ENCODE peak calls at places on chromosomes 7 and 10, in four cellular contexts. N is A549, G is IMR-90, Z is HepG2. P is an unnamed sample.

GRCh38 chr10:72338180-72338579 is 16.5 kb downstream of the DNAJB12 start:
- DNase-seq in N (no peak), G (no peak), Z (no peak), P (no peak)

GRCh38 chr7:47475880-47476227 is 106.1 kb downstream of the TNS3 start:
- DNase-seq in N (no peak), G (no peak), Z (no peak), P (no peak)

GRCh38 chr7:47633134-47633533 is 51.2 kb upstream of the TNS3 start:
- DNase-seq in N (no peak), G (no peak), Z (no peak), P (no peak)

GRCh38 chr10:11608159-11608966 is 3.1 kb downstream of the USP6NL start:
- DNase-seq in N (no peak), G (no peak), Z (no peak), P (peak; percentile 66)

GRCh38 chr7:33770581-33770980 is 134.8 kb upstream of the BMPER start:
- DNase-seq in N (no peak), G (no peak), Z (no peak), P (no peak)

GRCh38 chr7:151808296-151809155 is 68.4 kb downstream of the PRKAG2 start:
- DNase-seq in N (peak; percentile 76), G (no peak), Z (peak; percentile 66), P (no peak)

GRCh38 chr7:137978464-137979237 is 23.2 kb downstream of the CREB3L2 start:
- DNase-seq in N (peak; percentile 81), G (peak; percentile 100), Z (no peak), P (peak; percentile 85)

GRCh38 chr7:4069268-4070095 is 612.6 kb upstream of the FOXK1 start:
- DNase-seq in N (no peak), G (no peak), Z (no peak), P (no peak)

GRCh38 chr7:46932656-46933424 is 649.1 kb downstream of the TNS3 start:
- DNase-seq in N (peak; percentile 11), G (peak; percentile 96), Z (no peak), P (no peak)

GRCh38 chr10:126135939-126136595 is 239.7 kb downstream of the FANK1 start:
- DNase-seq in N (no peak), G (no peak), Z (no peak), P (no peak)

GRCh38 chr7:20839987-20840386 is 53.3 kb upstream of the SP8 start:
- DNase-seq in N (no peak), G (no peak), Z (no peak), P (no peak)

GRCh38 chr10:15558136-15558535 is 161.6 kb downstream of the ITGA8 start:
- DNase-seq in N (no peak), G (peak; percentile 69), Z (no peak), P (no peak)

GRCh38 chr7:32890010-32890552 is 1.5 kb downstream of the KBTBD2 start:
- DNase-seq in N (peak; percentile 33), G (peak; percentile 52), Z (peak; percentile 52), P (no peak)

GRCh38 chr7:147811923-147812322 is 778.6 kb upstream of the C7orf33 start:
- DNase-seq in N (no peak), G (no peak), Z (no peak), P (no peak)

GRCh38 chr10:8416192-8416701 is 361.8 kb downstream of the GATA3 start:
- DNase-seq in N (peak; percentile 70), G (no peak), Z (no peak), P (no peak)

GRCh38 chr7:66033471-66034385 is 41.9 kb upstream of the ASL start:
- DNase-seq in N (no peak), G (peak; percentile 22), Z (no peak), P (no peak)

GRCh38 chr7:66036382-66036781 is 39.2 kb upstream of the ASL start:
- DNase-seq in N (no peak), G (no peak), Z (no peak), P (no peak)

GRCh38 chr7:66043681-66044497 is 31.7 kb upstream of the ASL start:
- DNase-seq in N (no peak), G (no peak), Z (no peak), P (peak; percentile 15)

GRCh38 chr7:66036788-66037187 is 38.8 kb upstream of the ASL start:
- DNase-seq in N (no peak), G (no peak), Z (no peak), P (no peak)

DNA sequence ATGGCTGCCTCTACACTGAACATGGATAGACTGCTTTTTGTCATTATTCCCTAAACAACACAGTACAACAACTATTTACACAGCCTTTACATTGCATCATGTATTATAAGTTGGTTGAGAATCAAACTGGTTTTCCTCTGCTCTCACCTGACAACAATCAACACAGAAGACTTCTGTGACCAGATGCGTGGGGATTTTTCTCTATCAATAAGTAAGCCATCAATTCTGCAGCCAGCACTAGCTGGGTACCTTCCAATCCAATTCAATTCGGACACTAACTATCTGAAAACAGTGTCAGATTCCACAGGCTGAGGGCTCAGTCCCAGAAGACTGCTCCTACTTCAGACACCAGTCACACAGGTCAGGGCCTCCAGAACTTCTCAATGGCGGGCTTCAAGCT is 36.5 kb upstream of the ASL start:
- DNase-seq in N (no peak), G (no peak), Z (no peak), P (no peak)
- TF ChIP-seq MAZ in N (no peak), G (no peak), Z (no peak), P (no peak)

GRCh38 chr10:113058175-113058961 is 108.3 kb downstream of the TCF7L2 start:
- DNase-seq in N (peak; percentile 64), G (peak; percentile 78), Z (peak; percentile 67), P (no peak)

GRCh38 chr10:113062977-113063967 is 113.2 kb downstream of the TCF7L2 start:
- DNase-seq in N (no peak), G (peak; percentile 62), Z (no peak), P (peak; percentile 65)

GRCh38 chr10:113061054-113061430 is 111.0 kb downstream of the TCF7L2 start:
- DNase-seq in N (no peak), G (no peak), Z (no peak), P (no peak)

GRCh38 chr10:113059001-113059780 is 109.1 kb downstream of the TCF7L2 start:
- DNase-seq in N (no peak), G (peak; percentile 71), Z (peak; percentile 76), P (no peak)

DNA sequence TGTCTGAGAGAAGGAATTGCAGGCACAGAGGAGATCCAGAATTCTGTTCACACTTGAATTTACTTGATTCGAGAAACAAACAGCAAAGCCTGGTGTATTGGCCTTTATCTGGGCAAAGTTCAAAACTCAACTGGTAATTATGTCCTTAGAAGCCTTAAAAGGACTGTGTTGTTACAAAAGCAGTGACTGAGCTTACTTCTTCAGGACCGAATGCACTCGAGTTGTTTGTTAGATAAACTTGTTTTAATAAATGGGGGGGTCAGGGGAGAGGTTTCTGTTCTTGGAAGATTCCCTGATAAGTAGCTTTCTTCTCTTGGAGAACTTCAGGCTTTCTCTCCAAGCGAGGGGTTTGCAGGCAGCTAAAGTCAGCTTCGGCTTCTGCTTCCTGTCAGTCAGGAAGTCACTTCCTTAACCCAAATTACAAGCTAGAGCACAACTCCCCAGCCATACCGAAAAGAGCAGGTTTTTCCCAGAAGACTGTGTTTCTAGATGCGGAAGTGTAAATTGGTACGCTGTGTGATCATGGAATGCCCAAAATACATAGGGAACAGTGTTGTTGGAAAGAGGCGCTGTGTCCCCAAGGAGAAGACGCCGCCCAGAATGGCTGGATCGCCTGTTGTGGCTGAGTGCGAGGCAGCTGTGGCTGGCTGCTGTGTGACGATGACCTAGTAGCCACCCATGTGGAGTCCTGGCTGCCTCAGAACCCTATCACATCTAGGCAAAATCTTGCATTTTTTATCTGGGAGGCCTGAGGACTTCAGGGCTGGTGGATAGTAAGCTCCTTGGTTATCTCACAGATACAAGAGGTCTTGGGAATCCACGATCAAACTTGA is 110.4 kb downstream of the TCF7L2 start:
- DNase-seq in N (no peak), G (no peak), Z (peak; percentile 71), P (peak; percentile 67)
- TF ChIP-seq MAZ in N (no peak), G (no peak), Z (no peak), P (peak; percentile 18)

DNA sequence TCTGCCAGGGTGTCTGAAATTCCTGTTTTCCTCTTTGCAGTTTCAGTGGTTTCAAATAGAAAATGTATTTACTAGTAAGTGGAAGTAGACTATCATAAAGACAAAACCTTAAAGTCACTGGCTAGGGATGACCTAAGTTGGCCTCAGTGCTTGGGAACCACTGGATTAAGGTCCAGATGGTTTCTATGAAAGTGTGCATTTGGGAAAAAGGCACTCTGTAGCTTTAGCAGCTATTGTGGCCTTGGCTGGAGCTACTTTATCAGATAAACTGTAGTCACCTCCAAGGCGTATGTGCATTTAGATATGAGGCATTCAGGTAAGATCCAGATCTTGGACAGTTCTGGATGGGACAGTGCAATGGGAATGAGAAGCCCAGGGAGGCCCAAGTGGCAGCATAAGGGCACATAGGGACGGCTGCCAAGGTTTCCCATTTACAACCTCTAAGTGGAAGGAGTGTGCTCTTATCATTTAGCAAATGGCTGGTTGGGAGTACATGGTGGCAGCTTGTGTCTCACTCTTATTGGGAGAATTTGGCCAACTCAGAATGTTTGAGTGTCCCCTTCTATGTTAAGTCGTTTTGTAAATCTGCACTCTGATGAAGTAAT is 185.6 kb downstream of the LRMDA start:
- DNase-seq in N (no peak), G (no peak), Z (no peak), P (no peak)
- TF ChIP-seq MAZ in N (no peak), G (no peak), Z (no peak), P (no peak)

GRCh38 chr7:83643754-83644153 is 5.2 kb downstream of the SEMA3E start:
- DNase-seq in N (peak; percentile 4), G (no peak), Z (no peak), P (no peak)

GRCh38 chr7:83648464-83649241 is at the start of gene SEMA3E:
- DNase-seq in N (peak; percentile 61), G (peak; percentile 35), Z (no peak), P (no peak)

GRCh38 chr7:83652481-83652880 is 3.5 kb upstream of the SEMA3E start:
- DNase-seq in N (no peak), G (no peak), Z (no peak), P (no peak)

GRCh38 chr7:83646027-83646426 is 2.9 kb downstream of the SEMA3E start:
- DNase-seq in N (no peak), G (no peak), Z (no peak), P (no peak)

GRCh38 chr7:83649701-83650100 is 762 bp upstream of the SEMA3E start:
- DNase-seq in N (no peak), G (no peak), Z (no peak), P (no peak)
- TF ChIP-seq MAZ in N (no peak), G (no peak), Z (no peak), P (no peak)

DNA sequence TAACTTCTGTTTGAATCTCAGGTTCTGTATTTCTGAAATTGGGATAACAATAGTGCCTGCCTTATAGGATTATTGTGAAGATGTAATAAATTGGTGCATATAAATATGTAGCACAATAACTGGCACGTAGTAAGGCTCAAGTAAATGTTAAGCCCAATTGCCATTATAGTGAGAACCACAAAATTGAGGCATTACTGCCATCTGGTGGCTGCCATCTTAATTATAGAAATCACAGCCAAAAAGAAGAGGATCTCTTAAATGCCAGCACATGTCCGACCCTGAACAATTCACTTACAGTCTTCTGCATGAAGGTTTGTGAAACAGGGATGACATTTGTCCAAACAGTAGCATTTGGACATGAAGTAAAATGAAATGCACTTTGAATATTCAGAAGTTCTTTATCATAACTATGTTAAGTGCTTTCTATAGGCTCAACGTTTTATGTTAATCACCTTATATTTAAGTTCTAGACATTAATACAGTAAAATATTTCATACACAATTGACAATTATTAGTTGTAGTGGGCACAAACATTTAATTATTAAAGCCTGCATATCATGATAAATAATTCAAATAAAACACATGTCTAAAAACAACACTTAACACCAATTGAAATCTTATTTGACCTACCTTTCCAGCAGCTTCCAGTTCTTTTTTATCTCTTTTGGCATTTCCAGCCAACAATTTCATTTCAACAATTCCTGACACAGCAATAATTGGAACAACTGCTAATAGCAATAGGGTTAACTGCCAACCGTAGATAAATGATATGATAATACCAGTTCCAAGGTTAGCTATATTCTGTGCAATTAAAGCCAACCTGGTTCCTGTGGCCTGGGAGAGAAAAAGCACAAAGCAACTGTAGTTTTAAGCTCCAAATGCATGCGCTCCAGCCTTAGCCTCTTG is 58.5 kb downstream of the ABCB4 start:
- DNase-seq in N (peak; percentile 67), G (peak; percentile 69), Z (peak; percentile 59), P (peak; percentile 47)
- TF ChIP-seq MAZ in N (no peak), G (no peak), Z (no peak), P (no peak)

GRCh38 chr10:69506834-69507643 is 55.8 kb downstream of the TSPAN15 start:
- DNase-seq in N (peak; percentile 27), G (no peak), Z (no peak), P (no peak)
- TF ChIP-seq MAZ in N (no peak), G (no peak), Z (no peak), P (no peak)

P was measured in K562.